ENCODE peak calls at places on chromosome 9, in six cellular contexts. D is hepatocyte, Q is sigmoid colon, S is adrenal gland, B is neural progenitor cell, N is GM23338. K is an unnamed sample. For H3K4me1, the result is how much of the 10 kb centered on the place peaks cover.

GRCh38 chr9:136561779-136562178 is 15.9 kb upstream of the NOTCH1 start:
- DNase-seq in D (no peak), Q (no peak), N (no peak), B (no peak), S (no peak), K (no peak)

GRCh38 chr9:101028346-101029299 is at the start of gene PLPPR1:
- DNase-seq in B (peak), N (peak), Q (peak), S (no peak), D (peak), K (peak)

GRCh38 chr9:19976226-19976625 is 187.4 kb upstream of the SLC24A2 start:
- DNase-seq in D (no peak), N (no peak), B (no peak), S (no peak), Q (no peak), K (no peak)

GRCh38 chr9:134525841-134526797 is 115.5 kb upstream of the COL5A1 start:
- DNase-seq in Q (no peak), D (no peak), B (no peak), N (no peak), S (no peak), K (no peak)

GRCh38 chr9:105359899-105360298 is 87.9 kb upstream of the FSD1L start:
- DNase-seq in B (no peak), D (no peak), S (no peak), Q (no peak), N (no peak), K (no peak)

GRCh38 chr9:127392166-127392565 is 4.8 kb upstream of the SLC2A8 start:
- DNase-seq in N (no peak), B (no peak), Q (no peak), S (no peak), D (no peak), K (no peak)

GRCh38 chr9:38141751-38142150 is 72.7 kb upstream of the SHB start:
- DNase-seq in D (no peak), N (no peak), S (no peak), Q (no peak), B (no peak), K (no peak)

GRCh38 chr9:127557466-127557869 is 54.6 kb upstream of the STXBP1 start:
- DNase-seq in N (no peak), Q (no peak), S (no peak), B (peak), D (peak), K (no peak)

GRCh38 chr9:124110307-124110915 is 98.8 kb downstream of the LHX2 start:
- DNase-seq in S (peak), B (peak), Q (no peak), N (peak), D (peak), K (peak)

GRCh38 chr9:109716631-109717030 is 63.4 kb upstream of the PALM2AKAP2 start:
- DNase-seq in S (no peak), D (no peak), B (no peak), N (no peak), Q (no peak), K (no peak)

GRCh38 chr9:110031511-110032173 is 176.3 kb downstream of the C9orf152 start:
- DNase-seq in D (peak), Q (no peak), B (no peak), S (no peak), N (no peak), K (no peak)

GRCh38 chr9:2720179-2720654 is 2.9 kb downstream of the KCNV2 start:
- DNase-seq in D (peak), B (no peak), N (no peak), S (no peak), Q (no peak), K (no peak)

GRCh38 chr9:97758334-97758916 is 61.3 kb upstream of the XPA start:
- DNase-seq in N (no peak), Q (no peak), D (no peak), B (no peak), S (no peak), K (no peak)

GRCh38 chr9:96062854-96063253 is 187.4 kb downstream of the ERCC6L2 start:
- DNase-seq in S (no peak), Q (no peak), B (no peak), N (peak), D (no peak), K (no peak)

GRCh38 chr9:128414461-128414860 is 6.2 kb upstream of the CERCAM start:
- DNase-seq in Q (no peak), D (peak), B (peak), N (peak), S (no peak), K (no peak)

GRCh38 chr9:116147821-116148220 is 5.8 kb upstream of the PAPPA start:
- DNase-seq in N (no peak), Q (no peak), B (no peak), S (no peak), D (no peak), K (no peak)

GRCh38 chr9:97889941-97890557 is 32.3 kb downstream of the TRMO start:
- DNase-seq in Q (no peak), S (peak), B (peak), D (no peak), N (peak), K (peak)

GRCh38 chr9:88988796-88989641 is 2.2 kb upstream of the S1PR3 start:
- DNase-seq in S (no peak), N (no peak), D (no peak), B (no peak), Q (no peak), K (no peak)

GRCh38 chr9:136060671-136061371 is 34.3 kb downstream of the NACC2 start:
- DNase-seq in B (no peak), S (no peak), Q (peak), D (no peak), N (no peak), K (no peak)

GRCh38 chr9:5459289-5459829 is 9.0 kb downstream of the CD274 start:
- DNase-seq in B (no peak), D (no peak), Q (no peak), S (no peak), N (peak), K (no peak)

GRCh38 chr9:136795027-136795402 is 1.1 kb upstream of the CCDC183 start:
- DNase-seq in S (no peak), Q (no peak), B (no peak), D (no peak), N (no peak), K (no peak)

GRCh38 chr9:132249123-132249522 is 87.3 kb downstream of the NTNG2 start:
- DNase-seq in N (no peak), S (no peak), B (no peak), D (no peak), Q (peak), K (no peak)

GRCh38 chr9:107190031-107190935 is 92.8 kb upstream of the RAD23B start:
- DNase-seq in N (no peak), D (no peak), Q (no peak), B (no peak), S (no peak), K (no peak)
- H3K4me1 ChIP-seq in N (under half), D (under half), Q (under half), B (under half), S (under half), K (under half)

DNA sequence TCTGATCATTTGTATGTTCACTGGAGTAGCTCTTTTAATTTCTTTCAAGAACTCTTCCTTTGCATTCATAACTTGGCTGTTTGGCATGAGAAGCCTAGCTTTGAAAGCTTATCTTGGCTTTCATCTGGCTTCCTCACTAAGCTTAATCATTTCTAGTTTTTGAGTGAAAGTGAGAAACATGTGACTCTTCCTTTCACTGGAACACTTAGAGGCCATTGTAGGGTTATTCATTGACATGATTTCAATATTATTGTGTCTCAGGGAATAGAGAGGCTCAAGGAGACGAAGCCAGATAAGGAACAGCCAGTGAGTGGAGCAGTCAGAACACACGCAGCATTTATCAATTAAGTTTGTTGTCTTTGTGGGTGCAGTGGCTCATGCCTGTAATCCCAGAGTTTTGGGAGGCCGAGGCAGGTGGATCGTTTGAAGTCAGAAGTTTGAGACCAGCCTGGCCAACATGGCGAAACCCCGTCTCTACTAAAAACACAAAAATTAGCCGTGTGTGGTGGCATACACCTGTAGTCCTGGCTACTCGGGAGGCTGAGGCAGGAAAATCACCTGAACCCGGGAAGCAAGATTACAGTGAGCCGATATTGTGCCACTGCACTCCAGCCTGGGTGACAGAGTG is 98.3 kb downstream of the UGCG start:
- DNase-seq in S (no peak), D (peak), N (no peak), Q (no peak), B (no peak), K (no peak)
- H3K27ac ChIP-seq in S (no peak), D (peak), N (no peak), Q (no peak), B (no peak), K (no peak)

DNA sequence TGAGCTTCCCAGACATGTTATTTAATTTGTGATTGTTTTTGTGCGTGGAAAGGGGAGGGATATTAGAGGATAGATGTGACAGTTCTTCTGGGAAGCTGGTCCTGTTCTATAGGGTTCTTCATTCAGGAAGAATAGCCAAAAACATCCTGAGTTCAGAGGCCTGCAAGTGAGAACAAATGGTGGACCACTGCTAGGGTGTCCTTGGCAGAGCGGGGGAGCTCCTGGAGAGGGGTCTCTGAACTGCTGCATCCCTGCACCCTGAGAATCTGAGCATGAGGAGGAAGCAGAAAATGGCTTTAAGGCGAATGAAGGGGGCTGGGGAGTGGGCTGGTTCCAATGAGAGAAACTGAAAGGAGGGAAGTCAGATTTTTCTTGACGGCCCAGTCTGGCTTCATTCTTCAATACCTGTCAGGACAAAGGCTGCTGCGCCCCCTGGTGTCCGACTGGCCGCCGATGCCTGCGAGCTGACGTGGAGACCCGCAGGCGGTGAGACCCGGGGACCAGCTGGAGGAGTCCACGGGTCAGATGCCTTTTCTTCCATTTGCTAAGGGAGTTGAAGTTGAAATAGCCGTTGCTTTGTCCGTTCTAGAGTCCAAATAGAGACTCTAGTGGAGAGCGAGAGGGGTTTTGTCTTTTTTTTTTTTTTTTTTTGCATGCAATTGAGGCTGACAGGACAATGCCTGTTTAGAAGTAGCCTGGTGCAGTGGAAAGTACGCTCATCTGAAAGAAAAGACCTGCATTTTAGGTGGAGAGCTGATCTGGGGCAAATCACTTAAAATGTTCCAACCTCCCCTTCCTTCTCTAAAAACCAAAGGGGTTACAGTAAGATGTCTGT is 39.5 kb upstream of the NFIB start:
- DNase-seq in Q (peak), B (peak), D (peak), S (peak), N (peak), K (peak)
- H3K4me3 ChIP-seq in Q (no peak), B (no peak), D (no peak), S (no peak), N (peak), K (no peak)

GRCh38 chr9:27383524-27383923 is 86.6 kb upstream of the EQTN start:
- DNase-seq in Q (no peak), D (no peak), B (no peak), N (no peak), S (no peak), K (no peak)
- H3K4me1 ChIP-seq in Q (under half), D (half or more), B (under half), N (under half), S (under half), K (under half)

GRCh38 chr9:33880562-33881089 is 63.7 kb downstream of the UBE2R2 start:
- DNase-seq in S (no peak), Q (no peak), D (no peak), N (peak), B (peak), K (no peak)
- H3K27ac ChIP-seq in S (no peak), Q (no peak), D (no peak), N (no peak), B (no peak), K (no peak)

DNA sequence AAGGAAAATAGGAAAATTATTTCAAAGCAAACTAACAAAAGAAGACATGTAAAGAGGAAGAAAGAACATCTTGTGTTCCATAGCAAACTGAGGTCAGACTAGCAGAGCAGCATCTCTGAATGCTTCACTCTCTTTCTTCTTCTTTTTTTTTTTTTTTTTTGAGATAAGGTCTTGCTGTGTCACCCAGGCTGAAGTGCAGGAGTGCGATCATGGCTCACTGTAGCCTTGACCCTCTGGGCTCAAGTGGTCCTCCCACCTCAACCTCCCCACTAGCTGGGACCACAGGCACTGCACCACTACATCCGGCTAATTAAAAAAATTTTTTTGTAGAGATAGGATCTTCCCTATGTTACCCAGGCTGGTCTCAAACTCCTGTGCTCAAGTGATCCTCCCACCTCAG is 36.6 kb downstream of the MELK start:
- DNase-seq in N (no peak), D (no peak), B (no peak), Q (no peak), S (no peak), K (no peak)
- H3K4me3 ChIP-seq in N (no peak), D (no peak), B (no peak), Q (no peak), S (no peak), K (no peak)

GRCh38 chr9:76377791-76378190 is 16.4 kb downstream of the RFK start:
- DNase-seq in Q (no peak), B (no peak), N (no peak), D (no peak), S (no peak), K (no peak)

GRCh38 chr9:76374702-76375543 is 19.3 kb downstream of the RFK start:
- DNase-seq in N (peak), B (peak), Q (peak), D (peak), S (peak), K (peak)

GRCh38 chr9:76373777-76374474 is 20.3 kb downstream of the RFK start:
- DNase-seq in D (no peak), B (no peak), S (no peak), N (no peak), Q (no peak), K (no peak)

GRCh38 chr9:76378367-76379073 is 15.7 kb downstream of the RFK start:
- DNase-seq in S (no peak), D (no peak), N (no peak), B (no peak), Q (no peak), K (no peak)

GRCh38 chr9:76379494-76379893 is 14.7 kb downstream of the RFK start:
- DNase-seq in N (no peak), Q (no peak), S (no peak), B (no peak), D (no peak), K (no peak)
- H3K4me1 ChIP-seq in N (under half), Q (under half), S (under half), B (under half), D (under half), K (under half)

GRCh38 chr9:125121156-125121555 is 22.2 kb downstream of the SCAI start:
- DNase-seq in S (no peak), D (no peak), Q (no peak), B (no peak), N (peak), K (no peak)

GRCh38 chr9:125119643-125120286 is 23.6 kb downstream of the SCAI start:
- DNase-seq in D (no peak), B (no peak), S (no peak), N (no peak), Q (no peak), K (no peak)

GRCh38 chr9:125126019-125126746 is 17.1 kb downstream of the SCAI start:
- DNase-seq in B (no peak), S (peak), D (peak), N (no peak), Q (peak), K (peak)

GRCh38 chr9:125125523-125125922 is 17.8 kb downstream of the SCAI start:
- DNase-seq in Q (no peak), B (no peak), D (no peak), N (no peak), S (peak), K (no peak)
- H3K27ac ChIP-seq in Q (peak), B (no peak), D (peak), N (peak), S (peak), K (no peak)

GRCh38 chr9:129696803-129697110 is 31.3 kb downstream of the PRRX2 start:
- DNase-seq in B (no peak), S (no peak), N (peak), Q (no peak), D (no peak), K (no peak)
- H3K4me3 ChIP-seq in B (peak), S (no peak), N (peak), Q (no peak), D (no peak), K (peak)

DNA sequence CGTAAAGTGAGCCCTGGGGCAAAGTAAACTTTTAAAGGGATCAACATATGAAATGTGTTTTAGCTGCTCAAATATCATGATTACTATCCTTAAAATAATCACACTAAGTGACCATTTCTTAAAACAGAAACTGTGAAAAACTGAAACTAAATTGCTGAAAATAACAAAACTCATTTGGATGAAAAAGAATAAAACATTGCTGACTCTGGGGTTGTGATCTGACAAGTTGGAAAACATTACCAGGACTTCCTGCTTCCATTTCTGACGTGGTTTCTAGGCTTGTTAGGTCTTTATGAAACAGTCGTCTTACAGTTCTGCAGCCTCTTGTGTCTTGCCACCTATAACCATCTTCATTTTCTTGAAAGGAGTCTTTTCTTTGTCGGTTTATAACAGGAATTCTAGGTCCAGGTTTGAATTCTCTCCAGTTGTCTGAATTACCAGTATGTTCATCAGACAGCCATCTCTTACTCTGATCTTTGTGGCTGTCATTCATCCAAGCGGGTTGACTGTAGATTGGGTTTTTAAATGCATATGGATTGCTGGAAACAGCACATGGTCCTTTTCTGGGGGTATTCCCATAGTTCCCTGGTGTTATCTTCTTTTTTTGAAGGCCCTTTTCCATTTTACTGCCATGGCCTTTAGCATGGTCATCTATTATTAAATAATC is 1.6 kb downstream of the TUT7 start:
- DNase-seq in N (no peak), Q (no peak), D (no peak), B (no peak), S (no peak), K (no peak)
- H3K4me1 ChIP-seq in N (under half), Q (half or more), D (under half), B (under half), S (under half), K (under half)